ENCODE peak calls at places on chromosomes 6 and 20, in nine cellular contexts. L is cardiac muscle cell, K is HCT116, N is upper lobe of right lung, P is GM23248, O is heart left ventricle, I is tibial nerve, D is keratinocyte, Q is spleen. B is an unnamed sample.

GRCh38 chr6:34341481-34341971 is 50.9 kb downstream of the NUDT3 start:
- DNase-seq in O (no peak), I (no peak), K (no peak), Q (no peak), P (peak; percentile 68), N (no peak), L (peak; percentile 42), D (no peak), B (no peak)

GRCh38 chr20:49187330-49188100 is 619 bp downstream of the STAU1 start:
- DNase-seq in I (peak; percentile 6), Q (no peak), L (peak; percentile 4), D (no peak), P (peak; percentile 63), N (peak; percentile 43), O (no peak), K (no peak), B (peak; percentile 55)

GRCh38 chr20:42125426-42125825 is 507.2 kb upstream of the CHD6 start:
- DNase-seq in O (no peak), L (no peak), D (no peak), N (no peak), Q (no peak), I (no peak), K (no peak), P (no peak), B (no peak)

GRCh38 chr20:22663528-22664025 is 79.2 kb upstream of the FOXA2 start:
- DNase-seq in D (no peak), Q (no peak), O (no peak), K (no peak), N (no peak), I (no peak), L (no peak), P (no peak), B (no peak)

GRCh38 chr6:147651249-147652063 is 143.0 kb downstream of the SAMD5 start:
- DNase-seq in O (peak; percentile 35), I (peak; percentile 24), L (peak; percentile 59), P (no peak), Q (no peak), D (no peak), N (no peak), K (no peak), B (no peak)

GRCh38 chr6:72940265-72940664 is 285.0 kb downstream of the KHDC1L start:
- DNase-seq in K (no peak), O (no peak), P (peak; percentile 20), D (no peak), Q (no peak), I (no peak), N (no peak), L (no peak), B (no peak)

GRCh38 chr6:164415832-164416563 is 893.4 kb downstream of the C6orf118 start:
- DNase-seq in I (no peak), P (no peak), K (no peak), D (no peak), O (no peak), L (peak; percentile 10), Q (no peak), N (no peak), B (no peak)

GRCh38 chr6:39091163-39091562 is 23.8 kb downstream of the SAYSD1 start:
- DNase-seq in O (no peak), I (no peak), N (no peak), P (no peak), L (no peak), D (no peak), K (no peak), Q (no peak), B (no peak)

GRCh38 chr20:37816003-37816402 is 86.9 kb upstream of the VSTM2L start:
- DNase-seq in I (no peak), D (no peak), K (no peak), P (no peak), N (no peak), L (no peak), Q (no peak), O (no peak), B (no peak)

DNA sequence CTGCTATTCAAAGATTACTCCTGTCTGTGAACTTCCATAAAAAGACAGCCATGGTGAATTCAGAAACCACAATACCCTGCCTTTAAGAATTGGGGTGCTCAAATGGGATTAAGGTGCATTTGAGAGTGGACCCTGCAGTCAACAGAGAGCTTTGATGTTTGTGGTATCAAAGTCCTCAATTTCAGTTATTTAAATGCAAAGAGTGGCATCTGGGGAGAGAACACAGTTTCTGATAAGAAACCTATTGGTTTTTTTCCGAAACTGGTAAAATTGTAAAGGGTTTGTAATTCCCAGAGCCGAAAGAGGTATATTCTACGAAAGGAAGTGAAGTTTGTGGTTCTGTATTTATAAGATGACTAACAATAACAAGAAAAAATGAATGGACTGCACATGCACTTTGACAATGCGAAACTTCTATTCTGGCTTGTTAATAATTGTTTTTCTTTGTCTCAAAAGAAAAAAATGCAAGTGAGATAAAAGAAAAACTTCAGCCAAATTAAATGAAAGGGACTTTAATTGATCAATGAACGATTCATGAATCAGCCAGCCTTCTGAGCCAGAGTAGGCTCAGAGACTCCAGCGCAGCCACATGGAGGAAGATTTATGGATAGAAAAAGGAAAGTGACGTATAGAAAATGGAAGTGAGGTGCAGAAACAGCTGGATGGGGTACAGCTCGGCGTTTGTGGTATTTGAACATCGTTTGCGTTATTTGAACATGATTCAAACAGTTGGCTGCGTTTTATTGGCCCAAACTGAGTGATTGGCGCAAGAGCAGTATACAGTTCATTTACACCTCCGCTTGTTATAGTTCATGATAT is 70.5 kb upstream of the DUSP22 start:
- DNase-seq in L (no peak), N (no peak), I (no peak), K (no peak), D (no peak), O (no peak), Q (no peak), P (no peak), B (no peak)
- H3K4me1 ChIP-seq in L (peaks cover 4% of the 10 kb centered on the region), N (peaks cover 12% of the 10 kb centered on the region), I (peaks cover 7% of the 10 kb centered on the region), K (no peaks in the 10 kb centered on the region), D (peaks cover 37% of the 10 kb centered on the region), O (no peaks in the 10 kb centered on the region), Q (peaks cover 69% of the 10 kb centered on the region), P (no peaks in the 10 kb centered on the region), B (no peaks in the 10 kb centered on the region)

DNA sequence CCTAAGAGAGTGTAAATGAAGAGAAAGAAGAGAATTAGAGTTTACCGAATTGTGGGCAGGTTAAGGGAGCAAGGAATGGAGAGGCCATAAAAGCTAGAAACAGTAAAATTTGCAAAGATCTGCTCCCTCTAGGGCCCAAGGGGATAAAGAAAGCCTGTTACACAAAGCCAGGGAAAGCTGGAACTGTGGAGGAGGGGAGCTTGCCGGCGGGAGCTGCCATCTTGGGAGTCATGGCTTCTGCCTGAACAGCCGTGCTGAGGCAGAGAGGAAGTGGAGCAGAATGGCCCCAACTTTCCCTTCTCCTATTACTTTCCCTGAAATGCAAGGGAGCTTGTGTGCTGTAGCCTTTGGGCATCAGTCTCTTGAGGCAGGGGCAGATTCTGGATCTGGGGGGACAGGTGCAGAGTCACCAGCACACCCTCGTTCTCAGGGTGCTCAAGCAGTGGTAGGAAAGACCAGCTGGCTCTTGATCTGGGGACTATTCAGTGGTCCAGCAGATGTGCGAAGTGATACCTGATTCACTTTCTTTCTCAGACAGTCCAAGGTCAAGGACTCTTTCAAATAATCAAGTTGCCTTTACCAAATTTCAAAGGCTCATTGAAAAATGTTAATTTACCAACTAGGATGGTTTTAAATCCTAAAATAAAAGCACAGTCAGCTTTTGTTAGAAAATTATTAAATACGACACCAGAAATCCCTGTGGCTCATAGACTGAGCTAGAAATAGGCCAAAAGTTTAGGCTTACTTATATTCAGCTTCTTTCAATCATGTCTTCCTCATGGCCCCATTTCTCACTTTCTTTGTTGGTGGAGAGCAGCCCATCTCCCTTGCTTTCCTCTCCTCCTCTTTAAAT is 25.7 kb downstream of the LAMA4 start:
- DNase-seq in N (no peak), P (no peak), I (no peak), O (no peak), K (no peak), L (no peak), Q (no peak), D (no peak), B (no peak)
- H3K27ac ChIP-seq in N (peak overlapping the region; percentile 17), P (no peak overlapping the region), I (peak overlapping the region; percentile 34), O (peak overlapping the region; percentile 49), K (no peak overlapping the region), L (no peak overlapping the region), Q (no peak overlapping the region), D (no peak overlapping the region), B (no peak overlapping the region)

GRCh38 chr20:30630761-30631160 is 626.7 kb upstream of the DEFB115 start:
- DNase-seq in K (no peak), I (no peak), P (no peak), O (no peak), Q (peak; percentile 54), N (no peak), L (no peak), D (no peak), B (no peak)
- H3K9me3 ChIP-seq in K (no peaks in the 10 kb centered on the region), I (no peaks in the 10 kb centered on the region), P (no peaks in the 10 kb centered on the region), O (no peaks in the 10 kb centered on the region), Q (peaks cover 9% of the 10 kb centered on the region), N (no peaks in the 10 kb centered on the region), L (no peaks in the 10 kb centered on the region), D (peaks cover 3% of the 10 kb centered on the region), B (peaks cover 1% of the 10 kb centered on the region)

GRCh38 chr6:142416179-142416578 is 114.4 kb downstream of the ADGRG6 start:
- DNase-seq in K (no peak), L (peak; percentile 96), O (no peak), D (no peak), P (peak; percentile 98), I (no peak), Q (no peak), N (no peak), B (no peak)
- H3K4me1 ChIP-seq in K (peaks cover 25% of the 10 kb centered on the region), L (no peaks in the 10 kb centered on the region), O (no peaks in the 10 kb centered on the region), D (peaks cover 34% of the 10 kb centered on the region), P (peaks cover 56% of the 10 kb centered on the region), I (peaks cover 4% of the 10 kb centered on the region), Q (no peaks in the 10 kb centered on the region), N (no peaks in the 10 kb centered on the region), B (no peaks in the 10 kb centered on the region)

DNA sequence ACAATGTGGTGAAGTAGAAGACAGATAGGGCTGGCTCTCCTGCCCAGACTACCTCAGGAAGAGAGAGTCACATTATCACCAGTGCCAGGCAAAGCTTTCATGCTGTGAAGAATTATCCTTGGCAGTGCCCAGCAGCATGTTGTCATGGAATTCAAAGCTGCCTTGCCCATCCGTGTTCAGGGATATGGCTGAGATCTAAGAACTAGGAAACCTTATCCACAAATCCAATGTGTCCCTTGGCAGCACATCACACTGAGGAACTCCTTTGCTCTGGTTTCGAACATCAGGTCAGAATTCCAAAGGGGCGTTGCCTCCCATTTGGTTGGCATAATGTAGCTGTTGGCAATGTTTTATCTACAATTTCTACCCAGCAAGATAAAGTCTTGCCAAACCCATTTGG is 52.7 kb downstream of the ADGRF1 start:
- DNase-seq in K (no peak), L (no peak), D (no peak), O (no peak), N (no peak), Q (no peak), P (no peak), I (no peak), B (no peak)
- H3K27ac ChIP-seq in K (no peak overlapping the region), L (no peak overlapping the region), D (no peak overlapping the region), O (peak overlapping the region; percentile 28), N (peak overlapping the region; percentile 70), Q (no peak overlapping the region), P (no peak overlapping the region), I (no peak overlapping the region), B (no peak overlapping the region)

DNA sequence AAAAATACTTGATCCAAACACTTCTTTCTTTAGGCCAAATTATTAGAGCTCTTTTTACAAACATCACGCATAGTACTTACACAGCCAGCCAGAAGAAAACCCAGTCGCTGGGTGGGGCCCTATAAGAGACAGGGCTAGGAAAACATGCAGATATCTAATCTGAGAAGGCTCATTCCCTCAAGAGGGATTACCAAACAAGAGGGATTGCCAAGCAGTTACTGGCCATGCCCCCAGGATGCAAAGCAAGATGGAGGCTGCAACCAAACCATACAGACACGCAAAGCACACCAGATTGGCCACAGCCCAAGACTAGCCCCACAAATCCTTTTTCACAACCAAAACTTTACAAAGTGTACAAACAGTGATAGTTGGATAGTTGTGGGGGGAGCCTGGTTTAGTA is 1235.4 kb upstream of the GJE1 start:
- DNase-seq in D (no peak), Q (no peak), O (no peak), P (no peak), I (no peak), L (no peak), K (no peak), N (no peak), B (no peak)
- H3K9me3 ChIP-seq in D (no peaks in the 10 kb centered on the region), Q (peaks cover 16% of the 10 kb centered on the region), O (peaks cover 13% of the 10 kb centered on the region), P (peaks cover 7% of the 10 kb centered on the region), I (no peaks in the 10 kb centered on the region), L (no peaks in the 10 kb centered on the region), K (no peaks in the 10 kb centered on the region), N (no peaks in the 10 kb centered on the region), B (peaks cover 2% of the 10 kb centered on the region)